ENCODE peak calls at places on chromosomes 7 and 10, in seven cellular contexts. C, I, M, P, W, U and N are unnamed samples.

GRCh38 chr10:7322623-7323022 is 88.2 kb downstream of the SFMBT2 start:
- DNase-seq in C (no peak), I (no peak), M (no peak), P (no peak), W (no peak), U (no peak), N (no peak)

GRCh38 chr10:92993671-92994304 is 66.8 kb upstream of the CYP26C1 start:
- DNase-seq in C (no peak), I (no peak), M (no peak), P (no peak), W (peak; percentile 15), U (no peak), N (no peak)

GRCh38 chr7:158280467-158281154 is 307.0 kb downstream of the PTPRN2 start:
- DNase-seq in C (no peak), I (no peak), M (no peak), P (no peak), W (peak; percentile 8), U (no peak), N (no peak)

GRCh38 chr7:6640246-6640721 is 3.2 kb downstream of the ZNF316 start:
- DNase-seq in C (no peak), I (peak; percentile 51), M (no peak), P (peak; percentile 66), W (no peak), U (no peak), N (no peak)

GRCh38 chr10:49298990-49299815 is at the start of gene C10orf71:
- DNase-seq in C (no peak), I (no peak), M (no peak), P (peak; percentile 73), W (peak; percentile 36), U (no peak), N (no peak)

GRCh38 chr10:128526793-128527375 is 400.7 kb upstream of the MKI67 start:
- DNase-seq in C (no peak), I (no peak), M (no peak), P (no peak), W (peak; percentile 80), U (no peak), N (no peak)

GRCh38 chr10:80501913-80502521 is 35.7 kb upstream of the SH2D4B start:
- DNase-seq in C (no peak), I (no peak), M (no peak), P (no peak), W (no peak), U (no peak), N (no peak)

GRCh38 chr7:149856-150636 is 42.3 kb upstream of the FAM20C start:
- DNase-seq in C (no peak), I (no peak), M (no peak), P (no peak), W (peak; percentile 80), U (no peak), N (peak; percentile 36)

GRCh38 chr7:117592011-117592635 is 112.3 kb downstream of the CFTR start:
- DNase-seq in C (no peak), I (no peak), M (no peak), P (no peak), W (no peak), U (no peak), N (no peak)

GRCh38 chr7:135795846-135796570 is 47.4 kb upstream of the FAM180A start:
- DNase-seq in C (no peak), I (no peak), M (no peak), P (no peak), W (no peak), U (no peak), N (no peak)

GRCh38 chr10:56357018-56357417 is 4.0 kb downstream of the ZWINT start:
- DNase-seq in C (no peak), I (no peak), M (no peak), P (no peak), W (no peak), U (no peak), N (no peak)

GRCh38 chr10:52566471-52567246 is 205.9 kb downstream of the MBL2 start:
- DNase-seq in C (peak; percentile 35), I (no peak), M (peak; percentile 16), P (no peak), W (peak; percentile 2), U (no peak), N (no peak)

GRCh38 chr7:158458096-158458495 is 129.5 kb downstream of the PTPRN2 start:
- DNase-seq in C (no peak), I (no peak), M (no peak), P (no peak), W (no peak), U (no peak), N (no peak)

GRCh38 chr7:105972276-105972675 is 9.2 kb downstream of the CDHR3 start:
- DNase-seq in C (no peak), I (no peak), M (no peak), P (no peak), W (no peak), U (no peak), N (no peak)

GRCh38 chr7:1520574-1521234 is 9.8 kb upstream of the MAFK start:
- DNase-seq in C (peak; percentile 80), I (no peak), M (peak; percentile 96), P (no peak), W (no peak), U (no peak), N (no peak)

GRCh38 chr7:23093546-23093945 is 12.0 kb upstream of the KLHL7 start:
- DNase-seq in C (no peak), I (no peak), M (no peak), P (no peak), W (no peak), U (no peak), N (no peak)

GRCh38 chr10:75398630-75399460 is 2.7 kb downstream of the ZNF503 start:
- DNase-seq in C (no peak), I (no peak), M (no peak), P (no peak), W (no peak), U (no peak), N (no peak)

GRCh38 chr7:119343289-119343688 is 929.7 kb upstream of the KCND2 start:
- DNase-seq in C (no peak), I (no peak), M (no peak), P (no peak), W (no peak), U (no peak), N (no peak)

GRCh38 chr10:59793924-59794323 is 40.7 kb upstream of the MRLN start:
- DNase-seq in C (no peak), I (no peak), M (no peak), P (no peak), W (no peak), U (no peak), N (no peak)

GRCh38 chr10:31353574-31353973 is 34.6 kb downstream of the ZEB1 start:
- DNase-seq in C (peak; percentile 82), I (no peak), M (peak; percentile 46), P (no peak), W (no peak), U (peak; percentile 73), N (no peak)

GRCh38 chr7:31734456-31734855 is 47.4 kb downstream of the PPP1R17 start:
- DNase-seq in C (no peak), I (no peak), M (no peak), P (no peak), W (no peak), U (no peak), N (no peak)

GRCh38 chr7:1096156-1097119 is 8.5 kb downstream of the GPER1 start:
- DNase-seq in C (no peak), I (no peak), M (no peak), P (peak; percentile 28), W (peak; percentile 88), U (no peak), N (peak; percentile 87)

GRCh38 chr7:23106491-23106800 is 861 bp downstream of the KLHL7 start:
- DNase-seq in C (no peak), I (no peak), M (no peak), P (no peak), W (peak; percentile 64), U (no peak), N (no peak)

GRCh38 chr7:37663693-37664092 is 19.9 kb upstream of the GPR141 start:
- DNase-seq in C (no peak), I (no peak), M (no peak), P (no peak), W (no peak), U (no peak), N (no peak)

GRCh38 chr7:117020605-117021002 is 67.3 kb downstream of the ST7 start:
- DNase-seq in C (no peak), I (no peak), M (no peak), P (no peak), W (no peak), U (no peak), N (no peak)

GRCh38 chr10:56370217-56371113 is 9.4 kb upstream of the ZWINT start:
- DNase-seq in C (peak; percentile 21), I (no peak), M (no peak), P (peak; percentile 11), W (no peak), U (no peak), N (no peak)

GRCh38 chr10:71974489-71975011 is 10.4 kb downstream of the CHST3 start:
- DNase-seq in C (peak; percentile 51), I (no peak), M (no peak), P (no peak), W (no peak), U (no peak), N (no peak)
- TF ChIP-seq JUND in C (peak; percentile 76), I (no peak), M (no peak), P (no peak), W (no peak), U (peak; percentile 63), N (no peak)

DNA sequence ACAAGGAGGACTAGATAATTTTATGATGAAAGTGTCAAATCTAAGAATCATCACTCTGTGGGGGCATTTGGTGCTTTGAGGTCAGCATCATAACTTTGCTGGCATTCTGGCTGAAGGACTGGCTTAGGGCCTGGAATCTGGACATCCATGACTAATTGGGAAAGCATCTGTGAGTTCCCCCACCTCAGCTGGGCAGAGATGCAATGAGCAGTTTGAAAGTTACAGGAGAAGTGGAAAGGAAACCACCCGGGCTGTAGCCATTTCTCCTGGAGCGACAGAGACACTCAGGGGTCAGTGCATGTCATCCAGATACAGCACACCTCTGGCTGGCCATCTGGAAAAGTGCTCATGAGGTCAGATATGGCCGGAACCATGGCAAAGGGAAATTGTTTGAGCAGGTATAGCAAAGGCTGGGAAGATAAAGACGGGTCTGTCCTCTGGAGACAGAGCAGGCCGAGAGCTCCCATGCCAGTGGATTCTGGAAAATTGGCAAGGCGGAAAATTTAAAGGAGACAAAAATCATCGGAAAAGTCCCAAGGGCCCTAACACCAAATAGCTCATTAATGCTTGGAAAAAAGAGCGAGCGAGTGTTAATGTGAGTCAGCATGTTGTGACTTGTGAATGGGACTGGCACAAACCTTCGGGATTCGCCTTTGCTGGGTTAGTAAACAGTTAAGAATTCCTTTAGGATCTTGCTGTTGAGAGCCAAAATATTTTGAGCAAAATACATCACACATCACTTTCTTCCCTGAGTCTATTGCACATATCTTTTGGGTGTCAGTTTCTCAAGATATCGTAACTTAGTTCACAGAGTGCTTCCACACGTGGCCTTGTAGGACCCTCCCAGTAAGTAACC is 188.4 kb upstream of the AGK start:
- DNase-seq in C (no peak), I (no peak), M (no peak), P (no peak), W (peak; percentile 32), U (no peak), N (no peak)
- TF ChIP-seq JUND in C (no peak), I (peak; percentile 46), M (no peak), P (no peak), W (no peak), U (no peak), N (no peak)

GRCh38 chr7:130838738-130839137 is 104.7 kb upstream of the KLF14 start:
- DNase-seq in C (peak; percentile 91), I (no peak), M (no peak), P (no peak), W (no peak), U (peak; percentile 15), N (no peak)
- TF ChIP-seq JUND in C (no peak), I (no peak), M (no peak), P (no peak), W (peak; percentile 97), U (no peak), N (no peak)

GRCh38 chr7:142897691-142898090 is 12.1 kb upstream of the TRPV6 start:
- DNase-seq in C (no peak), I (no peak), M (no peak), P (no peak), W (no peak), U (no peak), N (no peak)
- TF ChIP-seq JUND in C (no peak), I (no peak), M (no peak), P (no peak), W (no peak), U (no peak), N (no peak)